ENCODE peak calls at places on chromosome 10, in nine cellular contexts. D, E, Q, C, H, Z, O, A and V are unnamed samples.

GRCh38 chr10:103793920-103794883 is 61.2 kb downstream of the SH3PXD2A start:
- DNase-seq in D (peak; percentile 16), E (no peak), Q (no peak), C (no peak), H (no peak), Z (no peak), O (peak; percentile 19), A (no peak), V (no peak)

GRCh38 chr10:96225119-96225518 is 46.2 kb downstream of the BLNK start:
- DNase-seq in D (no peak), E (no peak), Q (no peak), C (no peak), H (no peak), Z (no peak), O (no peak), A (no peak), V (no peak)

GRCh38 chr10:6493521-6494451 is 86.3 kb downstream of the PRKCQ start:
- DNase-seq in D (no peak), E (no peak), Q (peak; percentile 23), C (no peak), H (no peak), Z (peak; percentile 84), O (no peak), A (no peak), V (no peak)

GRCh38 chr10:4344544-4344994 is 481.4 kb upstream of the AKR1E2 start:
- DNase-seq in D (peak; percentile 42), E (peak; percentile 97), Q (peak; percentile 100), C (no peak), H (no peak), Z (peak; percentile 100), O (no peak), A (peak; percentile 68), V (peak; percentile 67)

GRCh38 chr10:70622541-70622940 is 20.0 kb upstream of the PRF1 start:
- DNase-seq in D (no peak), E (no peak), Q (no peak), C (no peak), H (no peak), Z (no peak), O (no peak), A (no peak), V (no peak)

GRCh38 chr10:48672596-48673255 is 11.9 kb upstream of the WDFY4 start:
- DNase-seq in D (no peak), E (no peak), Q (no peak), C (no peak), H (no peak), Z (no peak), O (no peak), A (no peak), V (no peak)

GRCh38 chr10:72729528-72729927 is 37.6 kb downstream of the MCU start:
- DNase-seq in D (no peak), E (no peak), Q (no peak), C (no peak), H (no peak), Z (peak; percentile 62), O (no peak), A (no peak), V (no peak)

GRCh38 chr10:28761084-28761875 is 84.0 kb downstream of the BAMBI start:
- DNase-seq in D (no peak), E (no peak), Q (no peak), C (no peak), H (no peak), Z (peak; percentile 40), O (no peak), A (no peak), V (no peak)

GRCh38 chr10:64379898-64380297 is 858.7 kb downstream of the REEP3 start:
- DNase-seq in D (no peak), E (no peak), Q (no peak), C (no peak), H (no peak), Z (peak; percentile 33), O (no peak), A (no peak), V (no peak)

GRCh38 chr10:100083623-100084022 is 2.0 kb upstream of the CPN1 start:
- DNase-seq in D (no peak), E (no peak), Q (no peak), C (no peak), H (no peak), Z (no peak), O (no peak), A (no peak), V (no peak)

GRCh38 chr10:80070068-80070467 is 8.4 kb upstream of the TMEM254 start:
- DNase-seq in D (no peak), E (no peak), Q (no peak), C (no peak), H (no peak), Z (no peak), O (no peak), A (no peak), V (peak; percentile 42)

GRCh38 chr10:14923972-14924371 is 29.9 kb downstream of the DCLRE1C start:
- DNase-seq in D (no peak), E (no peak), Q (no peak), C (no peak), H (no peak), Z (no peak), O (no peak), A (no peak), V (no peak)

GRCh38 chr10:98430427-98430826 is 15.4 kb upstream of the PYROXD2 start:
- DNase-seq in D (no peak), E (no peak), Q (no peak), C (no peak), H (no peak), Z (no peak), O (no peak), A (no peak), V (no peak)

GRCh38 chr10:80588506-80589020 is 50.9 kb downstream of the SH2D4B start:
- DNase-seq in D (no peak), E (no peak), Q (no peak), C (no peak), H (no peak), Z (no peak), O (no peak), A (peak; percentile 1), V (no peak)

GRCh38 chr10:127527891-127528290 is 21.2 kb upstream of the NPS start:
- DNase-seq in D (peak; percentile 51), E (no peak), Q (no peak), C (no peak), H (no peak), Z (no peak), O (no peak), A (no peak), V (peak; percentile 54)

GRCh38 chr10:43122096-43122495 is 16.1 kb upstream of the CSGALNACT2 start:
- DNase-seq in D (no peak), E (no peak), Q (no peak), C (no peak), H (no peak), Z (no peak), O (no peak), A (peak; percentile 48), V (no peak)

GRCh38 chr10:1133495-1134045 is 77.4 kb downstream of the WDR37 start:
- DNase-seq in D (no peak), E (no peak), Q (no peak), C (no peak), H (no peak), Z (no peak), O (no peak), A (no peak), V (no peak)

GRCh38 chr10:112767156-112767555 is 182.9 kb upstream of the TCF7L2 start:
- DNase-seq in D (no peak), E (no peak), Q (no peak), C (no peak), H (no peak), Z (no peak), O (no peak), A (no peak), V (no peak)

GRCh38 chr10:104642311-104643022 is 1.4 kb downstream of the SORCS3 start:
- DNase-seq in D (no peak), E (no peak), Q (no peak), C (no peak), H (no peak), Z (peak; percentile 51), O (no peak), A (peak; percentile 88), V (peak; percentile 42)

GRCh38 chr10:32340596-32341180 is 6.3 kb downstream of the EPC1 start:
- DNase-seq in D (no peak), E (no peak), Q (no peak), C (no peak), H (no peak), Z (no peak), O (no peak), A (no peak), V (no peak)

GRCh38 chr10:130487562-130487961 is 351.4 kb downstream of the GLRX3 start:
- DNase-seq in D (no peak), E (no peak), Q (no peak), C (no peak), H (no peak), Z (no peak), O (no peak), A (no peak), V (no peak)

GRCh38 chr10:92419740-92420553 is 129.0 kb downstream of the MARCHF5 start:
- DNase-seq in D (peak; percentile 52), E (no peak), Q (no peak), C (no peak), H (no peak), Z (peak; percentile 47), O (no peak), A (peak; percentile 59), V (peak; percentile 73)

GRCh38 chr10:96700477-96701099 is 19.7 kb downstream of the PIK3AP1 start:
- DNase-seq in D (peak; percentile 21), E (no peak), Q (no peak), C (no peak), H (no peak), Z (no peak), O (no peak), A (no peak), V (peak; percentile 25)

GRCh38 chr10:62456611-62457101 is 82.5 kb downstream of the ZNF365 start:
- DNase-seq in D (no peak), E (no peak), Q (no peak), C (no peak), H (no peak), Z (no peak), O (no peak), A (no peak), V (no peak)

GRCh38 chr10:22648547-22648961 is 65.8 kb downstream of the PIP4K2A start:
- DNase-seq in D (no peak), E (no peak), Q (no peak), C (no peak), H (no peak), Z (peak; percentile 99), O (no peak), A (no peak), V (no peak)

GRCh38 chr10:111085690-111086353 is 9.0 kb downstream of the ADRA2A start:
- DNase-seq in D (no peak), E (no peak), Q (no peak), C (no peak), H (no peak), Z (no peak), O (no peak), A (no peak), V (no peak)